ENCODE peak calls at places on chromosomes 2 and 18, in eight cellular contexts. B is OCI-LY7, X is MM.1S, Q is SK-N-SH, F is PC-9, V is GM23338, E is hepatocyte, Y is HCT116. R is an unnamed sample. For H3K9me2, the result is how much of the 10 kb centered on the place peaks cover.

GRCh38 chr2:201936817-201937216 is 96.8 kb upstream of the FZD7 start:
- DNase-seq in B (no peak), X (no peak), Q (no peak), F (no peak), V (no peak), E (peak), Y (no peak), R (no peak)

GRCh38 chr18:32048507-32049091 is 30.0 kb downstream of the RNF125 start:
- DNase-seq in B (peak), X (no peak), Q (no peak), F (no peak), V (no peak), E (peak), Y (no peak), R (no peak)

GRCh38 chr2:54430649-54431048 is 25.5 kb upstream of the SPTBN1 start:
- DNase-seq in B (no peak), X (no peak), Q (no peak), F (no peak), V (no peak), E (no peak), Y (no peak), R (no peak)

GRCh38 chr2:200615247-200615646 is 29.4 kb downstream of the AOX1 start:
- DNase-seq in B (no peak), X (no peak), Q (no peak), F (peak), V (no peak), E (peak), Y (no peak), R (peak)

GRCh38 chr2:47009368-47009767 is 93.8 kb upstream of the MCFD2 start:
- DNase-seq in B (no peak), X (no peak), Q (no peak), F (no peak), V (no peak), E (no peak), Y (no peak), R (no peak)

GRCh38 chr2:48287971-48288370 is 242.0 kb upstream of the STON1 start:
- DNase-seq in B (peak), X (no peak), Q (no peak), F (no peak), V (no peak), E (no peak), Y (no peak), R (no peak)

GRCh38 chr2:150570712-150571111 is 83.2 kb upstream of the RND3 start:
- DNase-seq in B (no peak), X (no peak), Q (no peak), F (no peak), V (no peak), E (no peak), Y (no peak), R (peak)

GRCh38 chr2:102481931-102482330 is 8.9 kb downstream of the SLC9A4 start:
- DNase-seq in B (no peak), X (no peak), Q (no peak), F (no peak), V (no peak), E (no peak), Y (no peak), R (no peak)

GRCh38 chr18:55415258-55415871 is 172.6 kb downstream of the TCF4 start:
- DNase-seq in B (peak), X (peak), Q (peak), F (peak), V (peak), E (peak), Y (peak), R (peak)

GRCh38 chr2:159084395-159085370 is 116.2 kb downstream of the TANC1 start:
- DNase-seq in B (no peak), X (no peak), Q (no peak), F (no peak), V (no peak), E (no peak), Y (no peak), R (no peak)

GRCh38 chr2:95052301-95052700 is 26.8 kb downstream of the MAL start:
- DNase-seq in B (no peak), X (no peak), Q (no peak), F (peak), V (no peak), E (no peak), Y (no peak), R (peak)

GRCh38 chr18:55048892-55049291 is 89.6 kb upstream of the CCDC68 start:
- DNase-seq in B (no peak), X (no peak), Q (no peak), F (peak), V (no peak), E (no peak), Y (no peak), R (peak)

GRCh38 chr2:127004893-127005600 is 101.9 kb downstream of the BIN1 start:
- DNase-seq in B (no peak), X (no peak), Q (no peak), F (no peak), V (peak), E (no peak), Y (no peak), R (no peak)

GRCh38 chr2:219279916-219280516 is 850 bp downstream of the DNAJB2 start:
- DNase-seq in B (peak), X (no peak), Q (no peak), F (no peak), V (no peak), E (no peak), Y (no peak), R (no peak)

GRCh38 chr2:37793004-37793403 is 121.6 kb upstream of the CDC42EP3 start:
- DNase-seq in B (no peak), X (no peak), Q (no peak), F (no peak), V (no peak), E (no peak), Y (no peak), R (no peak)

GRCh38 chr2:186636800-186637795 is 47.2 kb downstream of the ITGAV start:
- DNase-seq in B (no peak), X (no peak), Q (no peak), F (no peak), V (no peak), E (no peak), Y (no peak), R (no peak)

GRCh38 chr2:190333928-190334327 is 9.5 kb upstream of the INPP1 start:
- DNase-seq in B (no peak), X (no peak), Q (no peak), F (no peak), V (no peak), E (no peak), Y (no peak), R (no peak)

GRCh38 chr2:121350884-121351283 is 65.9 kb upstream of the TFCP2L1 start:
- DNase-seq in B (no peak), X (no peak), Q (no peak), F (no peak), V (no peak), E (no peak), Y (no peak), R (no peak)
- H3K27ac ChIP-seq in B (no peak), X (no peak), Q (no peak), F (no peak), V (no peak), E (no peak), Y (no peak), R (no peak)

GRCh38 chr2:44943693-44944101 is 2.2 kb downstream of the SIX3 start:
- DNase-seq in B (no peak), X (no peak), Q (peak), F (no peak), V (peak), E (no peak), Y (no peak), R (no peak)
- H3K9me2 ChIP-seq in B (under half), X (under half), Q (under half), F (under half), V (under half), E (under half), Y (under half), R (under half)

GRCh38 chr18:22680968-22681367 is 252.2 kb upstream of the RBBP8 start:
- DNase-seq in B (no peak), X (no peak), Q (no peak), F (no peak), V (no peak), E (no peak), Y (no peak), R (no peak)
- TF ChIP-seq CTCF in B (no peak), X (no peak), Q (no peak), F (no peak), V (no peak), E (no peak), Y (no peak), R (no peak)

DNA sequence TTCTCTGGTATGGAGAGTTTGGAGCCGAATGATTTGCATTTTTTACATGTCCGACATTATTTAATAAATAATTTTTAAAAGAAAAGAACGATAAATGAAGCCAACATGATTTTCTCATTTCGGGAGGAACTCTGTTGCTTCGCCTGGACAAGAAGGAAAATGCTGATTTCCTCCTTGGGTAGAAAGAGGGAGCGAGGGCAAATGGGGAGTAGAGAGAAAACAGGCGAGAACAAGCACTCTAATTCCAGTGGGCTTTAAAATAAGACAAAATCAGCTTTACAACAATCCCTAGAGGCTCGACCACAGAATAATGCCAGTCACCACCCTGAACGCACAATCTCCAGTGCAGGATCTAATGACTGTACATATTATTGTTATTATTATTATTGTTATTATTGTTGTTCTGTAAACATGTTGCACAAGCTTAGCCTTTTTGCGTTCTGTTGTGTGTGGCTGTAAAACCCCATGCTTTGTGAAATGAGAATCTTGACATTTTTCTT is 3.7 kb downstream of the DLX1 start:
- DNase-seq in B (no peak), X (no peak), Q (no peak), F (no peak), V (no peak), E (no peak), Y (no peak), R (no peak)
- H3K27ac ChIP-seq in B (no peak), X (no peak), Q (no peak), F (no peak), V (no peak), E (no peak), Y (no peak), R (no peak)

GRCh38 chr2:160242863-160243552 is 42.9 kb upstream of the ITGB6 start:
- DNase-seq in B (no peak), X (peak), Q (no peak), F (no peak), V (no peak), E (no peak), Y (no peak), R (no peak)
- H3K9me2 ChIP-seq in B (under half), X (under half), Q (under half), F (under half), V (under half), E (under half), Y (under half), R (under half)

DNA sequence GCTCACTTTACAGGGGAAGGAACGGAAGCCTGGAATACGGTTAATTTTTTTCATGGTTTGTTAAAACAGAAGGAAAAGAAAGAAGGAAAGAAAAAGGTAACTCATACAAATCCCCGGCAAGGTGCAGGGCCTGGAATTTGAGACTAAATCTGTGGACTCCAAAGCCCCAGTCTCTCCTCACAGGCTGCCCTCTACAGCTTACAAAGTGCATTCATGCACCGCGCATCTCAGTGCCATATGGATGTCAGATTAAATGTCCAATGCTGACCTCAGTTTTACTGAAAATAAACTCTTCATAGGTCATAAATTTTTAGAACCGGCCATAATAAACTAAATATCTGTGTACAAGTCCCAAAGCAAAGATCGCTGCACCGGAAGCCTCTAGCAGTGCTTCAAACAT is 17.8 kb downstream of the ST6GAL2 start:
- DNase-seq in B (no peak), X (no peak), Q (no peak), F (no peak), V (peak), E (no peak), Y (no peak), R (no peak)
- TF ChIP-seq CTCF in B (peak), X (peak), Q (peak), F (no peak), V (peak), E (peak), Y (no peak), R (peak)

GRCh38 chr2:211364911-211365310 is 808.5 kb downstream of the CPS1 start:
- DNase-seq in B (peak), X (peak), Q (no peak), F (no peak), V (no peak), E (no peak), Y (no peak), R (no peak)
- H3K27ac ChIP-seq in B (peak), X (peak), Q (no peak), F (no peak), V (no peak), E (no peak), Y (no peak), R (no peak)

DNA sequence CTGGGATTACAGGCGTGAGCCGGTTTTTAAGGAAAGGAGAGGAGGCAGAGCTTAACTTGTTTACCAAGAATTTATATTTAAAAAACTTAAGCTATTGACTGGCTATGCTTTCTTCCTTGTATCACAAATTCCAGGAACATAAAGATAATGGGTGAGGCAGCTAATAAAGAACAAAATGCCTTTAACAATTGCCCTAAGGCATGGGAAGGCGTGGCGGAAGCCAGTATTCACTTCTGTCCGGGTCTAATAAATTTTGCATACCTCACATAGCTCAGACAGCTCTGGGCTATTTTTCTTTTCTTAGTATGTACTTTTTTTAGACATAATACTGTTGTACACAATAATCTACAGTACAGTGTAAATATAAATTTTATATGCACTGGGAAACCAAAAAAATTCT is 1.0 kb upstream of the LDAH start:
- DNase-seq in B (no peak), X (no peak), Q (no peak), F (peak), V (no peak), E (no peak), Y (no peak), R (peak)
- H3K9me2 ChIP-seq in B (under half), X (under half), Q (under half), F (under half), V (under half), E (under half), Y (under half), R (under half)

GRCh38 chr2:43345391-43345813 is 119.0 kb upstream of the ZFP36L2 start:
- DNase-seq in B (no peak), X (no peak), Q (peak), F (no peak), V (peak), E (no peak), Y (no peak), R (no peak)
- TF ChIP-seq CTCF in B (no peak), X (no peak), Q (no peak), F (no peak), V (no peak), E (no peak), Y (no peak), R (no peak)

GRCh38 chr2:43478423-43479086 is 117.3 kb downstream of the THADA start:
- DNase-seq in B (no peak), X (no peak), Q (no peak), F (peak), V (no peak), E (no peak), Y (no peak), R (peak)
- H3K27ac ChIP-seq in B (no peak), X (no peak), Q (no peak), F (peak), V (no peak), E (peak), Y (no peak), R (peak)

R was measured in PC-3.